ENCODE peak calls at places on chromosomes 7 and 10, in four cellular contexts. One of them, this sample, is unnamed.

GRCh38 chr10:63520463-63521388 is 475 bp upstream of the REEP3 start:
- DNase-seq in foreskin fibroblast: no peak
- DNase-seq in K562: peak; percentile 92
- DNase-seq in sigmoid colon: peak; percentile 81
- DNase-seq in this sample: peak; percentile 56

GRCh38 chr10:38043516-38043915 is 33.0 kb downstream of the ZNF33A start:
- DNase-seq in foreskin fibroblast: no peak
- DNase-seq in K562: no peak
- DNase-seq in sigmoid colon: no peak
- DNase-seq in this sample: no peak

GRCh38 chr7:48289661-48290060 is 118.4 kb downstream of the ABCA13 start:
- DNase-seq in foreskin fibroblast: no peak
- DNase-seq in K562: no peak
- DNase-seq in sigmoid colon: no peak
- DNase-seq in this sample: no peak

GRCh38 chr10:30775779-30776591 is 146.4 kb upstream of the LYZL2 start:
- DNase-seq in foreskin fibroblast: peak; percentile 96
- DNase-seq in sigmoid colon: peak; percentile 81
- DNase-seq in K562: no peak
- DNase-seq in this sample: no peak

GRCh38 chr10:133179651-133180050 is 19.6 kb downstream of the KNDC1 start:
- DNase-seq in foreskin fibroblast: no peak
- DNase-seq in sigmoid colon: no peak
- DNase-seq in K562: no peak
- DNase-seq in this sample: no peak

GRCh38 chr7:43756368-43757072 is 2.0 kb upstream of the BLVRA start:
- DNase-seq in K562: no peak
- DNase-seq in foreskin fibroblast: peak; percentile 86
- DNase-seq in sigmoid colon: no peak
- DNase-seq in this sample: no peak

GRCh38 chr7:73586911-73587310 is 8.5 kb upstream of the TBL2 start:
- DNase-seq in sigmoid colon: no peak
- DNase-seq in K562: no peak
- DNase-seq in foreskin fibroblast: no peak
- DNase-seq in this sample: no peak

GRCh38 chr10:5560844-5561703 is 36.3 kb downstream of the CALML3 start:
- DNase-seq in K562: no peak
- DNase-seq in foreskin fibroblast: no peak
- DNase-seq in sigmoid colon: peak; percentile 60
- DNase-seq in this sample: no peak

GRCh38 chr10:129511758-129512157 is 44.7 kb downstream of the MGMT start:
- DNase-seq in foreskin fibroblast: no peak
- DNase-seq in sigmoid colon: no peak
- DNase-seq in K562: no peak
- DNase-seq in this sample: no peak

GRCh38 chr10:111875760-111876159 is 307.8 kb downstream of the GPAM start:
- DNase-seq in sigmoid colon: no peak
- DNase-seq in foreskin fibroblast: no peak
- DNase-seq in K562: no peak
- DNase-seq in this sample: no peak

GRCh38 chr10:3241128-3242057 is 68.8 kb upstream of the PITRM1 start:
- DNase-seq in sigmoid colon: no peak
- DNase-seq in foreskin fibroblast: no peak
- DNase-seq in K562: no peak
- DNase-seq in this sample: no peak

GRCh38 chr7:155725073-155725346 is 80.5 kb downstream of the RBM33 start:
- DNase-seq in foreskin fibroblast: no peak
- DNase-seq in sigmoid colon: no peak
- DNase-seq in K562: no peak
- DNase-seq in this sample: no peak

GRCh38 chr7:75638607-75639070 is 100.1 kb downstream of the HIP1 start:
- DNase-seq in K562: peak; percentile 60
- DNase-seq in sigmoid colon: peak; percentile 74
- DNase-seq in foreskin fibroblast: peak; percentile 69
- DNase-seq in this sample: peak; percentile 70

GRCh38 chr10:127148933-127149220 is 47.5 kb downstream of the INSYN2A start:
- DNase-seq in foreskin fibroblast: peak; percentile 89
- DNase-seq in sigmoid colon: no peak
- DNase-seq in K562: no peak
- DNase-seq in this sample: no peak

GRCh38 chr10:70528726-70529362 is 50.3 kb downstream of the PALD1 start:
- DNase-seq in foreskin fibroblast: peak; percentile 78
- DNase-seq in sigmoid colon: no peak
- DNase-seq in K562: peak; percentile 71
- DNase-seq in this sample: no peak

GRCh38 chr10:29736325-29737208 is 101.8 kb upstream of the SVIL start:
- DNase-seq in foreskin fibroblast: peak; percentile 89
- DNase-seq in K562: no peak
- DNase-seq in sigmoid colon: peak; percentile 88
- DNase-seq in this sample: peak; percentile 73

GRCh38 chr7:68718059-68718685 is 880.1 kb upstream of the AUTS2 start:
- DNase-seq in K562: no peak
- DNase-seq in foreskin fibroblast: no peak
- DNase-seq in sigmoid colon: no peak
- DNase-seq in this sample: no peak

GRCh38 chr10:72162978-72163377 is 52.8 kb upstream of the ANAPC16 start:
- DNase-seq in sigmoid colon: no peak
- DNase-seq in K562: no peak
- DNase-seq in foreskin fibroblast: peak; percentile 75
- DNase-seq in this sample: no peak

GRCh38 chr10:72170263-72170662 is 45.5 kb upstream of the ANAPC16 start:
- DNase-seq in K562: no peak
- DNase-seq in sigmoid colon: no peak
- DNase-seq in foreskin fibroblast: no peak
- DNase-seq in this sample: no peak

DNA sequence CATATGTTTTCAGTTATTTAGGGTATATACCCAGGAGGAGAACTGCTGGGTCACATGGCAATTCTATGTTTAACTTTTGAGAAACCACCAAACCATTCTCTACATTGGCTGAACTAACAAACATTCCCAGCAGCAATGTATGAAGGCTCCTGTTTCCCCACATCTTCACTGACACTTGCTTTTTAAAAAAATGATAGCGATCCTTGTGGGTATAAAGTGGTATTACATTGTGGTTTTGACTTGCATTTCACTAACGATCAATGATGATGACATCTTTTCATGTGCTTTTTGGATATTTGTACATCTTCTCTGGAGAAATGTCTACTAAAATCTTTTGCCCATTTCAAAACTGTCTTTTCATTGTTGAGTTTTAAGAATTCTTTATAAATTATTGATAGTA is 51.2 kb upstream of the ANAPC16 start:
- DNase-seq in K562: peak; percentile 32
- DNase-seq in sigmoid colon: no peak
- DNase-seq in foreskin fibroblast: peak; percentile 42
- DNase-seq in this sample: no peak
- TF ChIP-seq CTCF in K562: peak; percentile 39
- TF ChIP-seq CTCF in sigmoid colon: no peak
- TF ChIP-seq CTCF in foreskin fibroblast: no peak
- TF ChIP-seq CTCF in this sample: peak; percentile 36

GRCh38 chr10:21523007-21523406 is 2.5 kb downstream of the SKIDA1 start:
- DNase-seq in K562: no peak
- DNase-seq in foreskin fibroblast: peak; percentile 8
- DNase-seq in sigmoid colon: no peak
- DNase-seq in this sample: no peak
- TF ChIP-seq CTCF in K562: peak; percentile 11
- TF ChIP-seq CTCF in foreskin fibroblast: no peak
- TF ChIP-seq CTCF in sigmoid colon: no peak
- TF ChIP-seq CTCF in this sample: no peak

GRCh38 chr10:49115015-49115795 is at the start of gene VSTM4:
- DNase-seq in sigmoid colon: peak; percentile 80
- DNase-seq in K562: peak; percentile 95
- DNase-seq in foreskin fibroblast: peak; percentile 50
- DNase-seq in this sample: peak; percentile 50
- TF ChIP-seq CTCF in sigmoid colon: no peak
- TF ChIP-seq CTCF in K562: no peak
- TF ChIP-seq CTCF in foreskin fibroblast: no peak
- TF ChIP-seq CTCF in this sample: no peak

DNA sequence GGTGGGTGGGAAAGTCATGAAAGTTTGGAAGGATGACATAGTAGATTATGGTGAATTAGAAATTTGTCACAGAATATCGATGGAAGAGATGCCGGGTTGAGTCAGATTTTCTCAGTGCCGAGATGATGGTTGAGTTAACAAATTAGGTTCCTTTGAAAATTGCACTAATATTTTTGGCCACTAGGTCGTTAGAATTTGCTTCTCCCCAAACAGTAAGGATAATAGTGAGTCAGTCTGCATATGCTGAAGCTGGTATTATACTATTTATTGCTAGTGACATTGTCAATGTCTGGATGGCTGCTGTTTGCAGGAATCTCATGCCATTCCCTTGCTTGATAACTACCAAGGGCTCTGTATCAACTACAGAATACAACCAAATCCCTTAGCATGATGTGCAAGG is 37.7 kb upstream of the MINDY3 start:
- DNase-seq in sigmoid colon: no peak
- DNase-seq in foreskin fibroblast: peak; percentile 22
- DNase-seq in K562: peak; percentile 16
- DNase-seq in this sample: no peak
- TF ChIP-seq CTCF in sigmoid colon: no peak
- TF ChIP-seq CTCF in foreskin fibroblast: no peak
- TF ChIP-seq CTCF in K562: peak; percentile 25
- TF ChIP-seq CTCF in this sample: peak; percentile 83

GRCh38 chr10:102046095-102046494 is 9.9 kb downstream of the ARMH3 start:
- DNase-seq in sigmoid colon: no peak
- DNase-seq in foreskin fibroblast: no peak
- DNase-seq in K562: no peak
- DNase-seq in this sample: no peak
- TF ChIP-seq CTCF in sigmoid colon: no peak
- TF ChIP-seq CTCF in foreskin fibroblast: no peak
- TF ChIP-seq CTCF in K562: no peak
- TF ChIP-seq CTCF in this sample: no peak

GRCh38 chr10:66455304-66455703 is 470.5 kb upstream of the LRRTM3 start:
- DNase-seq in sigmoid colon: no peak
- DNase-seq in foreskin fibroblast: peak; percentile 1
- DNase-seq in K562: no peak
- DNase-seq in this sample: no peak
- TF ChIP-seq CTCF in sigmoid colon: no peak
- TF ChIP-seq CTCF in foreskin fibroblast: no peak
- TF ChIP-seq CTCF in K562: no peak
- TF ChIP-seq CTCF in this sample: no peak

DNA sequence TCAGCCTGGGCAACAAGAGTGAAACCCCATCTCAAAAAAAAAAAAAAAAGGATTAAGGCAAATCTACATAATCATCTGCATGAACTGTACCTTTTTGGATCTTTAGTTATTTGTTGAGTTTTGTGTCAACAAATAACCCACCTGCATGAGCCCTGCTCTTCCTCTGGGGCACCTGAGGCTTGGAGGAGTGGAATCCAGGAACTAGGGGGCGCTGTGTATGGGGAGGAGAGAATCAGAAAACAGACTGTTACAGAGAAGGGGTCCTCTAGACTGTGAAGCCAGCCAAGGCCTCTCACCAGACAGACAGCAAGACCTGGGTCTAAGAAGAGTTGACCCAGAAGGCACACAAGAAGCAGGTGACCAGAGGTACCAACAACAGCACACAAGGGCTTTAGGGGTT is 682.8 kb upstream of the NRP1 start:
- DNase-seq in sigmoid colon: no peak
- DNase-seq in foreskin fibroblast: no peak
- DNase-seq in K562: no peak
- DNase-seq in this sample: no peak
- TF ChIP-seq CTCF in sigmoid colon: no peak
- TF ChIP-seq CTCF in foreskin fibroblast: no peak
- TF ChIP-seq CTCF in K562: no peak
- TF ChIP-seq CTCF in this sample: peak; percentile 20

GRCh38 chr7:116828281-116828680 is 34.1 kb upstream of the CAPZA2 start:
- DNase-seq in foreskin fibroblast: no peak
- DNase-seq in K562: no peak
- DNase-seq in sigmoid colon: no peak
- DNase-seq in this sample: no peak
- TF ChIP-seq CTCF in foreskin fibroblast: no peak
- TF ChIP-seq CTCF in K562: peak; percentile 59
- TF ChIP-seq CTCF in sigmoid colon: no peak
- TF ChIP-seq CTCF in this sample: no peak